ENCODE peak calls at places on chromosomes 6 and 20, in six cellular contexts. One of them, this sample, is unnamed.

GRCh38 chr6:142728910-142729481 is 216.0 kb downstream of the HIVEP2 start:
- DNase-seq in heart left ventricle: no peak
- DNase-seq in H7: no peak
- DNase-seq in SW480: no peak
- DNase-seq in bronchial epithelial cell: no peak
- DNase-seq in T1000: peak
- DNase-seq in this sample: no peak

GRCh38 chr6:112308476-112308875 is 38.7 kb upstream of the RFPL4B start:
- DNase-seq in heart left ventricle: no peak
- DNase-seq in H7: no peak
- DNase-seq in SW480: no peak
- DNase-seq in bronchial epithelial cell: no peak
- DNase-seq in T1000: no peak
- DNase-seq in this sample: no peak

GRCh38 chr6:33075568-33076405 is at the start of gene HLA-DPB1:
- DNase-seq in heart left ventricle: no peak
- DNase-seq in H7: peak
- DNase-seq in SW480: peak
- DNase-seq in bronchial epithelial cell: peak
- DNase-seq in T1000: no peak
- DNase-seq in this sample: no peak

GRCh38 chr6:140178550-140179334 is 804.3 kb upstream of the CITED2 start:
- DNase-seq in heart left ventricle: no peak
- DNase-seq in H7: no peak
- DNase-seq in SW480: no peak
- DNase-seq in bronchial epithelial cell: peak
- DNase-seq in T1000: no peak
- DNase-seq in this sample: no peak

GRCh38 chr6:16688984-16689636 is 72.2 kb downstream of the ATXN1 start:
- DNase-seq in heart left ventricle: no peak
- DNase-seq in H7: no peak
- DNase-seq in SW480: peak
- DNase-seq in bronchial epithelial cell: peak
- DNase-seq in T1000: no peak
- DNase-seq in this sample: peak

GRCh38 chr6:35025241-35026188 is 115.6 kb downstream of the TCP11 start:
- DNase-seq in heart left ventricle: no peak
- DNase-seq in H7: no peak
- DNase-seq in SW480: no peak
- DNase-seq in bronchial epithelial cell: peak
- DNase-seq in T1000: no peak
- DNase-seq in this sample: peak

GRCh38 chr6:159445351-159445750 is 247.7 kb downstream of the SOD2 start:
- DNase-seq in heart left ventricle: no peak
- DNase-seq in H7: no peak
- DNase-seq in SW480: no peak
- DNase-seq in bronchial epithelial cell: no peak
- DNase-seq in T1000: no peak
- DNase-seq in this sample: peak

GRCh38 chr6:82259389-82259788 is 11.8 kb upstream of the IBTK start:
- DNase-seq in heart left ventricle: no peak
- DNase-seq in H7: no peak
- DNase-seq in SW480: no peak
- DNase-seq in bronchial epithelial cell: no peak
- DNase-seq in T1000: no peak
- DNase-seq in this sample: no peak

GRCh38 chr6:44856495-44856878 is 469.0 kb downstream of the CDC5L start:
- DNase-seq in heart left ventricle: no peak
- DNase-seq in H7: no peak
- DNase-seq in SW480: no peak
- DNase-seq in bronchial epithelial cell: no peak
- DNase-seq in T1000: no peak
- DNase-seq in this sample: no peak

GRCh38 chr20:8880085-8880853 is 188.6 kb upstream of the PLCB4 start:
- DNase-seq in heart left ventricle: no peak
- DNase-seq in H7: no peak
- DNase-seq in SW480: no peak
- DNase-seq in bronchial epithelial cell: no peak
- DNase-seq in T1000: no peak
- DNase-seq in this sample: no peak

GRCh38 chr6:106684011-106684410 is 54.6 kb downstream of the QRSL1 start:
- DNase-seq in heart left ventricle: no peak
- DNase-seq in H7: no peak
- DNase-seq in SW480: no peak
- DNase-seq in bronchial epithelial cell: no peak
- DNase-seq in T1000: no peak
- DNase-seq in this sample: no peak

GRCh38 chr6:132511836-132512230 is 1.1 kb downstream of the STX7 start:
- DNase-seq in heart left ventricle: no peak
- DNase-seq in H7: no peak
- DNase-seq in SW480: no peak
- DNase-seq in bronchial epithelial cell: peak
- DNase-seq in T1000: no peak
- DNase-seq in this sample: no peak

GRCh38 chr6:142702501-142703460 is 242.2 kb downstream of the HIVEP2 start:
- DNase-seq in heart left ventricle: peak
- DNase-seq in H7: peak
- DNase-seq in SW480: no peak
- DNase-seq in bronchial epithelial cell: peak
- DNase-seq in T1000: no peak
- DNase-seq in this sample: no peak

GRCh38 chr20:23585449-23585807 is 17.1 kb upstream of the CST9L start:
- DNase-seq in heart left ventricle: no peak
- DNase-seq in H7: no peak
- DNase-seq in SW480: peak
- DNase-seq in bronchial epithelial cell: no peak
- DNase-seq in T1000: no peak
- DNase-seq in this sample: peak

GRCh38 chr6:151388997-151389639 is 2.2 kb downstream of the ZBTB2 start:
- DNase-seq in heart left ventricle: no peak
- DNase-seq in H7: no peak
- DNase-seq in SW480: no peak
- DNase-seq in bronchial epithelial cell: no peak
- DNase-seq in T1000: no peak
- DNase-seq in this sample: no peak

GRCh38 chr6:142846459-142846831 is 98.5 kb downstream of the HIVEP2 start:
- DNase-seq in heart left ventricle: no peak
- DNase-seq in H7: no peak
- DNase-seq in SW480: no peak
- DNase-seq in bronchial epithelial cell: peak
- DNase-seq in T1000: no peak
- DNase-seq in this sample: no peak